ENCODE peak calls at places on chromosomes 2 and 18, in seven cellular contexts. B is HuH-7.5, P is retina, Q is EL, A is ovary, N is nucleus accumbens, D is H1. F is an unnamed sample.
A peak's percentile ranks its signal among the peaks of the same experiment; 100 is the strongest.

GRCh38 chr2:8534729-8535397 is 147.0 kb upstream of the ID2 start:
- DNase-seq in A (peak; percentile 81), P (no peak), Q (no peak), N (peak; percentile 47), B (peak; percentile 90), D (no peak), F (peak; percentile 86)

GRCh38 chr2:232545511-232546375 is 4.6 kb downstream of the TIGD1 start:
- DNase-seq in Q (no peak), N (no peak), A (no peak), P (no peak), D (peak; percentile 30), B (no peak), F (peak; percentile 45)

GRCh38 chr2:166091439-166091838 is 36.4 kb downstream of the SCN1A start:
- DNase-seq in A (no peak), D (no peak), Q (no peak), B (no peak), P (no peak), N (no peak), F (no peak)

GRCh38 chr2:33217431-33217830 is 259.0 kb upstream of the RASGRP3 start:
- DNase-seq in N (no peak), D (no peak), Q (no peak), B (no peak), A (no peak), P (no peak), F (no peak)

GRCh38 chr2:51813245-51813644 is 781.3 kb upstream of the NRXN1 start:
- DNase-seq in Q (no peak), N (no peak), A (no peak), P (no peak), B (no peak), D (no peak), F (no peak)

GRCh38 chr2:141641462-141641861 is 489.4 kb downstream of the LRP1B start:
- DNase-seq in B (peak; percentile 3), A (no peak), D (no peak), P (no peak), Q (peak; percentile 4), N (no peak), F (no peak)

GRCh38 chr2:107412209-107412904 is 414.3 kb upstream of the RGPD4 start:
- DNase-seq in D (no peak), B (no peak), N (no peak), Q (peak; percentile 23), P (no peak), A (no peak), F (no peak)

GRCh38 chr2:233059797-233060499 is at the start of gene INPP5D:
- DNase-seq in B (no peak), N (no peak), D (no peak), A (no peak), Q (no peak), P (no peak), F (peak; percentile 70)

GRCh38 chr2:80168801-80169200 is 135.8 kb downstream of the LRRTM1 start:
- DNase-seq in D (no peak), N (no peak), Q (no peak), A (no peak), P (no peak), B (no peak), F (no peak)

GRCh38 chr2:199457147-199458016 is at the start of gene SATB2:
- DNase-seq in A (no peak), P (peak; percentile 75), N (no peak), Q (peak; percentile 81), B (no peak), D (peak; percentile 74), F (peak; percentile 67)

GRCh38 chr18:784470-785172 is 27.4 kb downstream of the YES1 start:
- DNase-seq in D (no peak), B (no peak), N (no peak), Q (no peak), P (no peak), A (no peak), F (no peak)

GRCh38 chr2:48227617-48228344 is 302.2 kb upstream of the STON1 start:
- DNase-seq in A (no peak), P (no peak), Q (no peak), B (no peak), D (no peak), N (no peak), F (no peak)

GRCh38 chr2:108612514-108613183 is 78.4 kb downstream of the LIMS1 start:
- DNase-seq in B (no peak), P (no peak), D (no peak), N (no peak), Q (no peak), A (no peak), F (no peak)

GRCh38 chr2:62565309-62565908 is 59.4 kb upstream of the TMEM17 start:
- DNase-seq in B (no peak), D (no peak), A (no peak), P (no peak), N (no peak), Q (no peak), F (no peak)

GRCh38 chr2:239035361-239035814 is 187.5 kb downstream of the TWIST2 start:
- DNase-seq in P (peak; percentile 66), N (peak; percentile 46), B (peak; percentile 91), D (peak; percentile 96), Q (peak; percentile 22), A (peak; percentile 67), F (peak; percentile 76)